ENCODE peak calls at places on chromosomes 2 and 18, in nine cellular contexts. C is IMR-90; T is ovary; R is mammary epithelial cell; K is pancreas; Y is CD8-positive, alpha-beta T cell; P is left lung; V is left ventricle myocardium inferior; I is PC-3. G is an unnamed sample. For H3K27me3 and H3K4me1, the result is how much of the 10 kb centered on the place peaks cover.

GRCh38 chr2:17752892-17753802 is 463 bp downstream of the SMC6 start:
- DNase-seq in C (peak), T (no peak), R (peak), K (peak), Y (peak), P (no peak), V (peak), I (peak), G (peak)

GRCh38 chr18:75247041-75247551 is 36.5 kb downstream of the TSHZ1 start:
- DNase-seq in C (peak), T (no peak), R (peak), K (no peak), Y (no peak), P (no peak), V (no peak), I (no peak), G (no peak)

GRCh38 chr18:10051877-10052631 is 138.2 kb downstream of the VAPA start:
- DNase-seq in C (peak), T (peak), R (peak), K (no peak), Y (no peak), P (no peak), V (peak), I (no peak), G (no peak)

GRCh38 chr18:55900380-55900779 is 312.4 kb upstream of the TCF4 start:
- DNase-seq in C (peak), T (no peak), R (no peak), K (no peak), Y (no peak), P (no peak), V (no peak), I (peak), G (no peak)

GRCh38 chr2:99881901-99882591 is 260.3 kb downstream of the AFF3 start:
- DNase-seq in C (peak), T (no peak), R (peak), K (no peak), Y (no peak), P (no peak), V (no peak), I (peak), G (peak)

GRCh38 chr2:210366675-210367080 is 51.7 kb upstream of the MYL1 start:
- DNase-seq in C (no peak), T (no peak), R (no peak), K (no peak), Y (no peak), P (no peak), V (no peak), I (no peak), G (peak)

GRCh38 chr2:3519255-3520190 is at the start of gene ADI1:
- DNase-seq in C (peak), T (peak), R (peak), K (peak), Y (peak), P (peak), V (peak), I (peak), G (peak)

GRCh38 chr2:20622731-20623130 is 28.2 kb downstream of the HS1BP3 start:
- DNase-seq in C (no peak), T (no peak), R (no peak), K (peak), Y (no peak), P (peak), V (peak), I (no peak), G (no peak)

GRCh38 chr2:191386938-191387536 is 141.8 kb downstream of the MYO1B start:
- DNase-seq in C (peak), T (no peak), R (peak), K (no peak), Y (no peak), P (no peak), V (no peak), I (peak), G (peak)

GRCh38 chr2:85444629-85445028 is 26.1 kb downstream of the SH2D6 start:
- DNase-seq in C (peak), T (no peak), R (no peak), K (no peak), Y (no peak), P (no peak), V (no peak), I (no peak), G (no peak)

GRCh38 chr18:11043694-11044093 is 105.7 kb downstream of the PIEZO2 start:
- DNase-seq in C (no peak), T (no peak), R (no peak), K (no peak), Y (no peak), P (no peak), V (no peak), I (no peak), G (no peak)

GRCh38 chr2:38377501-38378258 is 607 bp upstream of the ATL2 start:
- DNase-seq in C (peak), T (peak), R (no peak), K (no peak), Y (no peak), P (no peak), V (no peak), I (peak), G (no peak)

GRCh38 chr2:173823540-173823939 is 141.6 kb downstream of the SP3 start:
- DNase-seq in C (no peak), T (no peak), R (no peak), K (no peak), Y (no peak), P (no peak), V (no peak), I (no peak), G (no peak)

GRCh38 chr2:228224410-228224809 is 42.9 kb upstream of the SPHKAP start:
- DNase-seq in C (no peak), T (no peak), R (no peak), K (no peak), Y (no peak), P (no peak), V (no peak), I (peak), G (no peak)

GRCh38 chr2:73239776-73240175 is 5.7 kb downstream of the CCT7 start:
- DNase-seq in C (peak), T (no peak), R (no peak), K (no peak), Y (no peak), P (no peak), V (no peak), I (peak), G (no peak)

GRCh38 chr2:96923810-96924774 is 54.2 kb upstream of the SEMA4C start:
- DNase-seq in C (no peak), T (no peak), R (no peak), K (no peak), Y (peak), P (no peak), V (no peak), I (no peak), G (no peak)

GRCh38 chr2:189327879-189328351 is 113.4 kb upstream of the WDR75 start:
- DNase-seq in C (peak), T (no peak), R (no peak), K (no peak), Y (no peak), P (no peak), V (no peak), I (peak), G (no peak)

GRCh38 chr2:27420996-27421395 is 7.4 kb upstream of the NRBP1 start:
- DNase-seq in C (no peak), T (no peak), R (no peak), K (no peak), Y (no peak), P (no peak), V (no peak), I (no peak), G (no peak)

GRCh38 chr2:238093181-238094140 is 6.7 kb upstream of the ESPNL start:
- DNase-seq in C (no peak), T (peak), R (no peak), K (no peak), Y (no peak), P (no peak), V (no peak), I (no peak), G (no peak)

GRCh38 chr18:61609131-61609530 is 275.9 kb downstream of the CDH20 start:
- DNase-seq in C (peak), T (no peak), R (no peak), K (no peak), Y (no peak), P (no peak), V (no peak), I (no peak), G (no peak)

GRCh38 chr2:189486237-189486770 is 45.0 kb downstream of the WDR75 start:
- DNase-seq in C (no peak), T (no peak), R (peak), K (no peak), Y (no peak), P (no peak), V (no peak), I (peak), G (peak)

GRCh38 chr18:41745166-41746049 is 209.6 kb upstream of the PIK3C3 start:
- DNase-seq in C (peak), T (no peak), R (peak), K (peak), Y (no peak), P (peak), V (peak), I (peak), G (peak)

GRCh38 chr2:108182489-108182888 is 57.3 kb upstream of the SULT1C3 start:
- DNase-seq in C (no peak), T (no peak), R (no peak), K (no peak), Y (no peak), P (no peak), V (no peak), I (peak), G (no peak)
- TF ChIP-seq CTCF in C (no peak), T (no peak), R (peak), K (no peak), Y (no peak), P (no peak), V (no peak), I (peak), G (peak)

GRCh38 chr2:161020437-161020836 is 139.8 kb upstream of the TANK start:
- DNase-seq in C (no peak), T (no peak), R (no peak), K (no peak), Y (no peak), P (no peak), V (no peak), I (no peak), G (no peak)
- H3K27me3 ChIP-seq in C (under half), T (under half), R (under half), K (under half), Y (under half), P (under half), V (under half), I (under half), G (under half)

GRCh38 chr2:143254108-143254507 is 124.9 kb downstream of the ARHGAP15 start:
- DNase-seq in C (no peak), T (no peak), R (no peak), K (no peak), Y (peak), P (no peak), V (no peak), I (no peak), G (no peak)

GRCh38 chr2:143248631-143249030 is 119.4 kb downstream of the ARHGAP15 start:
- DNase-seq in C (no peak), T (no peak), R (no peak), K (no peak), Y (no peak), P (no peak), V (no peak), I (no peak), G (no peak)

GRCh38 chr2:143255899-143256298 is 126.7 kb downstream of the ARHGAP15 start:
- DNase-seq in C (no peak), T (no peak), R (no peak), K (no peak), Y (no peak), P (no peak), V (no peak), I (no peak), G (no peak)

GRCh38 chr2:143252138-143252907 is 123.1 kb downstream of the ARHGAP15 start:
- DNase-seq in C (no peak), T (no peak), R (no peak), K (no peak), Y (no peak), P (no peak), V (no peak), I (peak), G (peak)

GRCh38 chr2:143251680-143252079 is 122.5 kb downstream of the ARHGAP15 start:
- DNase-seq in C (no peak), T (no peak), R (no peak), K (no peak), Y (no peak), P (no peak), V (no peak), I (no peak), G (no peak)
- H3K4me1 ChIP-seq in C (under half), T (under half), R (under half), K (under half), Y (under half), P (under half), V (under half), I (under half), G (under half)

DNA sequence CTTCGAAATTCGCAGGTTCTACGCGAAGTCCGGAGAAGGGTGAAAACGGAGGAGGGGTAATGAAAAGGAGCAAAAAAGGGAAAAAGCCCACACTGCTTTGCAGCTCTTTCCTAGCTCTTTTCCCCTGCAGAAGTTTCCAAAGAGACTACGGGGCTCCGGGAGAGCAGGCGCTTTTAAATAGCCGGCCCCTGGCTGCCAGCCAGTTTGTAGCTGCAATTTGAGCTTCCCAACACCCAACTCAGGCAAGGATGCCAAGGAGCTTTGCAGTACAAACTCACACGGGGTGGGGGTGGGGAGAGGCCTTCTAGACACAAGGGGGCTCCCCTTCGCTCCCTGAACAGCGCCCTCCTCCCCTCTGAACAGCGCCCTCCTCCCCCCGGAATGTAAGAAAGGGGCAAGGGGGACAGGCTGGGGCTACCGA is at the start of gene IGFBP5:
- DNase-seq in C (peak), T (peak), R (no peak), K (peak), Y (no peak), P (peak), V (peak), I (peak), G (no peak)
- TF ChIP-seq CTCF in C (peak), T (peak), R (peak), K (no peak), Y (no peak), P (no peak), V (peak), I (peak), G (peak)

DNA sequence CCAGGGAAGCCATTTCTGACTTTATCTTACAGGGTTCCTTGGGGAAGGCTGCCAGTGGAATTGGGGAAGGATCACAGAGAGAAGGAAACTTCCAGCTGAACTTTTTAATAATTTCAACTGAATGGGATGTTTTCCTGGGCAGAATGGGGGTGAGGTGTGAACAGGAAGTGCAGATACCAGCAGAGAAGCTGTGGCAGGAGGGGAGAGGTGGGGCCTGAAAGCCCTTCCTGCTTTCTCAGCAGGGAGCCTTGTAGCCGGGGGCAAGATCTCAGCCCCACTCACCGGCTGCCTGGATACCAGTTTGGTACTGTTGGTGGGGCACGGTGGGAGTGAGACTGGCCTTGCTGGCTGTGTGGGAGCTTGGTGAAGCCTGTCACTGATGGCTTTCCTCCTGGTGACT is 170.5 kb downstream of the ZBTB7C start:
- DNase-seq in C (no peak), T (no peak), R (no peak), K (no peak), Y (no peak), P (no peak), V (no peak), I (no peak), G (no peak)
- H3K27me3 ChIP-seq in C (under half), T (under half), R (under half), K (under half), Y (under half), P (under half), V (under half), I (under half), G (half or more)

DNA sequence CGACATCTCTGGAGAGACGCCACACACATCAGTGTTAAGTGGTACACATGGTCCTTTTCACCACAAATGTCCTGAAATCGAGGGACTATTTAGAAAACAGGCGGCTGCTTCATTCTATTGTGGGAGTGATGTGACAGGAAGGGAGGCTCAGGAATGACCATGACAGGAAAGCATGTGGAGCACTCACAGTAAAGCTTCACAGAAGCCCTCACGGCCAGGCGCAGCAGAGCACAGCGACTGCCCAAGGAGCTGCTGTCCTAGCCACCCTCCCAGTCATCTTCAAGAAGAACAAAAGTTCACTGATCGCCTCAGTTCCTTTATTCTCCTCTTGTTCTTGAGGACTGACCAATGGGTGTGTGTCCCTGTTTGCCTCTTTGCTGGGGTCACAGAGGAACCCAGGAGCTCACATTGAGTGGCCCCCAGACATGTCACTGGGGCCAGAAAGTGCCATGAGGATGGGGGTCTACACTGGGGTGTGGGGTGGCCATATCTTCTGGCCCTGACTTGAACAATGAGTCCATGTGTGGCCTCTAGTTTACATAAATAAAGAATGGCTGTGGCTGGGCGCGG is 84.6 kb upstream of the RANBP2 start:
- DNase-seq in C (no peak), T (no peak), R (no peak), K (no peak), Y (no peak), P (no peak), V (no peak), I (no peak), G (no peak)
- H3K4me1 ChIP-seq in C (under half), T (under half), R (under half), K (under half), Y (under half), P (half or more), V (half or more), I (under half), G (under half)

GRCh38 chr2:170013802-170014551 is 164.0 kb upstream of the MYO3B start:
- DNase-seq in C (peak), T (no peak), R (no peak), K (no peak), Y (no peak), P (no peak), V (no peak), I (no peak), G (no peak)

GRCh38 chr2:170012773-170013172 is 165.2 kb upstream of the MYO3B start:
- DNase-seq in C (no peak), T (no peak), R (no peak), K (no peak), Y (no peak), P (no peak), V (no peak), I (no peak), G (no peak)

GRCh38 chr2:170006592-170007327 is 171.2 kb upstream of the MYO3B start:
- DNase-seq in C (peak), T (no peak), R (no peak), K (no peak), Y (no peak), P (no peak), V (no peak), I (no peak), G (no peak)

GRCh38 chr2:170005702-170006101 is 172.2 kb upstream of the MYO3B start:
- DNase-seq in C (no peak), T (no peak), R (peak), K (no peak), Y (no peak), P (no peak), V (no peak), I (no peak), G (peak)

GRCh38 chr2:170009209-170009608 is 168.7 kb upstream of the MYO3B start:
- DNase-seq in C (no peak), T (no peak), R (no peak), K (no peak), Y (no peak), P (no peak), V (no peak), I (no peak), G (no peak)
- TF ChIP-seq CTCF in C (no peak), T (no peak), R (no peak), K (no peak), Y (no peak), P (no peak), V (no peak), I (no peak), G (no peak)

GRCh38 chr2:8627019-8627691 is 54.7 kb upstream of the ID2 start:
- DNase-seq in C (no peak), T (no peak), R (no peak), K (no peak), Y (no peak), P (peak), V (no peak), I (peak), G (no peak)
- H3K27me3 ChIP-seq in C (under half), T (under half), R (under half), K (under half), Y (under half), P (under half), V (under half), I (under half), G (under half)

GRCh38 chr2:46981662-46982351 is 66.2 kb upstream of the MCFD2 start:
- DNase-seq in C (no peak), T (no peak), R (no peak), K (no peak), Y (no peak), P (peak), V (no peak), I (no peak), G (no peak)
- H3K4me1 ChIP-seq in C (under half), T (under half), R (under half), K (under half), Y (under half), P (half or more), V (half or more), I (under half), G (under half)